ENCODE peak calls at places on chromosomes 13 and 19, in nine cellular contexts. P is breast epithelium; R is GM06990; U is right cardiac atrium; C is transverse colon; Z is AG10803; Y is uterus; X is CD8-positive, alpha-beta T cell; F is fibroblast of villous mesenchyme. I is an unnamed sample.

GRCh38 chr13:28493740-28494536 is 990 bp downstream of the FLT1 start:
- DNase-seq in P (no peak), R (no peak), U (peak), C (no peak), Z (no peak), Y (no peak), X (no peak), F (peak), I (no peak)

GRCh38 chr19:1948676-1949075 is 7.7 kb downstream of the CSNK1G2 start:
- DNase-seq in P (no peak), R (no peak), U (peak), C (no peak), Z (no peak), Y (no peak), X (no peak), F (no peak), I (no peak)

GRCh38 chr19:8610928-8611284 is 391 bp upstream of the ADAMTS10 start:
- DNase-seq in P (no peak), R (no peak), U (no peak), C (no peak), Z (no peak), Y (no peak), X (no peak), F (no peak), I (no peak)

GRCh38 chr19:49869009-49869483 is 1.7 kb upstream of the PNKP start:
- DNase-seq in P (no peak), R (no peak), U (no peak), C (no peak), Z (no peak), Y (no peak), X (no peak), F (no peak), I (no peak)

GRCh38 chr13:111429064-111429558 is 108.7 kb downstream of the TEX29 start:
- DNase-seq in P (no peak), R (no peak), U (no peak), C (peak), Z (peak), Y (no peak), X (peak), F (peak), I (peak)

GRCh38 chr13:18960637-18961227 is 220.9 kb downstream of the TUBA3C start:
- DNase-seq in P (no peak), R (no peak), U (no peak), C (no peak), Z (no peak), Y (no peak), X (no peak), F (no peak), I (no peak)

GRCh38 chr13:33016414-33017409 is at the start of gene KL:
- DNase-seq in P (no peak), R (peak), U (peak), C (peak), Z (no peak), Y (peak), X (no peak), F (no peak), I (no peak)

GRCh38 chr19:47433121-47433520 is 13.8 kb upstream of the MEIS3 start:
- DNase-seq in P (no peak), R (no peak), U (no peak), C (no peak), Z (peak), Y (no peak), X (no peak), F (no peak), I (no peak)

GRCh38 chr19:3699071-3699740 is 1.1 kb downstream of the PIP5K1C start:
- DNase-seq in P (no peak), R (no peak), U (peak), C (peak), Z (peak), Y (peak), X (peak), F (peak), I (peak)

GRCh38 chr19:30679286-30679685 is 307.1 kb downstream of the ZNF536 start:
- DNase-seq in P (no peak), R (no peak), U (no peak), C (no peak), Z (no peak), Y (no peak), X (no peak), F (no peak), I (no peak)

GRCh38 chr19:4108767-4109625 is 14.9 kb downstream of the MAP2K2 start:
- DNase-seq in P (no peak), R (peak), U (no peak), C (peak), Z (no peak), Y (no peak), X (peak), F (no peak), I (peak)

GRCh38 chr19:18513868-18514267 is 8.0 kb downstream of the ELL start:
- DNase-seq in P (peak), R (no peak), U (peak), C (no peak), Z (peak), Y (peak), X (no peak), F (peak), I (no peak)

GRCh38 chr13:109026266-109026665 is 396.9 kb downstream of the MYO16 start:
- DNase-seq in P (no peak), R (no peak), U (no peak), C (no peak), Z (no peak), Y (no peak), X (no peak), F (no peak), I (no peak)

GRCh38 chr13:89458456-89458855 is 1787.3 kb downstream of the SLITRK5 start:
- DNase-seq in P (no peak), R (no peak), U (no peak), C (no peak), Z (peak), Y (no peak), X (no peak), F (no peak), I (no peak)

GRCh38 chr19:34241513-34242337 is 12.6 kb upstream of the GARRE1 start:
- DNase-seq in P (no peak), R (peak), U (no peak), C (peak), Z (no peak), Y (no peak), X (peak), F (no peak), I (peak)

GRCh38 chr13:98576215-98576945 is 527 bp downstream of the STK24 start:
- DNase-seq in P (peak), R (peak), U (peak), C (peak), Z (peak), Y (peak), X (peak), F (peak), I (peak)

GRCh38 chr19:15417699-15418098 is 1.1 kb downstream of the AKAP8L start:
- DNase-seq in P (no peak), R (no peak), U (no peak), C (no peak), Z (no peak), Y (no peak), X (no peak), F (no peak), I (no peak)

GRCh38 chr19:33005440-33005839 is 33.4 kb downstream of the FAAP24 start:
- DNase-seq in P (no peak), R (no peak), U (no peak), C (no peak), Z (no peak), Y (no peak), X (no peak), F (no peak), I (no peak)

GRCh38 chr19:13839193-13839937 is 37.6 kb upstream of the NANOS3 start:
- DNase-seq in P (peak), R (peak), U (peak), C (peak), Z (peak), Y (peak), X (peak), F (peak), I (no peak)

GRCh38 chr19:48569814-48570213 is 17.8 kb downstream of the SULT2B1 start:
- DNase-seq in P (no peak), R (no peak), U (no peak), C (no peak), Z (peak), Y (no peak), X (no peak), F (peak), I (no peak)

GRCh38 chr19:38837656-38838121 is 6.1 kb upstream of the ECH1 start:
- DNase-seq in P (no peak), R (no peak), U (no peak), C (no peak), Z (no peak), Y (no peak), X (no peak), F (peak), I (no peak)

GRCh38 chr13:113329656-113330312 is 32.7 kb downstream of the LAMP1 start:
- DNase-seq in P (no peak), R (no peak), U (no peak), C (no peak), Z (no peak), Y (no peak), X (no peak), F (no peak), I (no peak)

GRCh38 chr13:37484056-37484455 is 114.5 kb downstream of the POSTN start:
- DNase-seq in P (no peak), R (no peak), U (no peak), C (no peak), Z (peak), Y (no peak), X (no peak), F (peak), I (no peak)

GRCh38 chr13:113225515-113225914 is 16.1 kb downstream of the CUL4A start:
- DNase-seq in P (no peak), R (no peak), U (no peak), C (no peak), Z (no peak), Y (no peak), X (no peak), F (no peak), I (no peak)

GRCh38 chr13:25882732-25883357 is 169.0 kb downstream of the SHISA2 start:
- DNase-seq in P (no peak), R (no peak), U (no peak), C (no peak), Z (no peak), Y (no peak), X (peak), F (no peak), I (peak)

GRCh38 chr13:30446122-30446500 is 19.6 kb downstream of the HMGB1 start:
- DNase-seq in P (no peak), R (no peak), U (no peak), C (no peak), Z (no peak), Y (no peak), X (no peak), F (no peak), I (no peak)

GRCh38 chr13:113758651-113759524 is at the start of gene TMEM255B:
- DNase-seq in P (peak), R (peak), U (peak), C (peak), Z (peak), Y (peak), X (peak), F (peak), I (peak)

GRCh38 chr19:50210425-50210824 is 7.0 kb downstream of the MYH14 start:
- DNase-seq in P (no peak), R (no peak), U (no peak), C (no peak), Z (no peak), Y (no peak), X (no peak), F (no peak), I (no peak)

GRCh38 chr19:15109768-15110417 is 2.7 kb downstream of the SYDE1 start:
- DNase-seq in P (no peak), R (no peak), U (no peak), C (no peak), Z (no peak), Y (no peak), X (no peak), F (no peak), I (no peak)

GRCh38 chr19:1812426-1813196 is 535 bp upstream of the ATP8B3 start:
- DNase-seq in P (peak), R (peak), U (peak), C (peak), Z (peak), Y (peak), X (peak), F (peak), I (peak)

GRCh38 chr19:13627531-13627930 is 121.3 kb upstream of the CACNA1A start:
- DNase-seq in P (no peak), R (no peak), U (no peak), C (no peak), Z (no peak), Y (no peak), X (no peak), F (no peak), I (no peak)

GRCh38 chr19:46016426-46017094 is 6.3 kb downstream of the PGLYRP1 start:
- DNase-seq in P (peak), R (peak), U (peak), C (peak), Z (peak), Y (peak), X (peak), F (peak), I (peak)

GRCh38 chr13:23610187-23610576 is 40.0 kb downstream of the TNFRSF19 start:
- DNase-seq in P (no peak), R (peak), U (peak), C (no peak), Z (no peak), Y (no peak), X (no peak), F (peak), I (no peak)

GRCh38 chr19:14826006-14826405 is 9.0 kb downstream of the OR7A5 start:
- DNase-seq in P (no peak), R (no peak), U (no peak), C (no peak), Z (no peak), Y (no peak), X (no peak), F (no peak), I (no peak)

GRCh38 chr13:79194272-79194671 is 211.8 kb downstream of the RBM26 start:
- DNase-seq in P (no peak), R (peak), U (no peak), C (peak), Z (no peak), Y (no peak), X (peak), F (no peak), I (peak)

GRCh38 chr13:113209880-113210421 is 538 bp downstream of the CUL4A start:
- DNase-seq in P (peak), R (peak), U (peak), C (peak), Z (peak), Y (peak), X (peak), F (peak), I (peak)

GRCh38 chr13:106491928-106492327 is 43.5 kb downstream of the EFNB2 start:
- DNase-seq in P (no peak), R (no peak), U (no peak), C (no peak), Z (no peak), Y (no peak), X (no peak), F (no peak), I (no peak)

GRCh38 chr19:34328982-34329381 is 36.0 kb upstream of the GPI start:
- DNase-seq in P (no peak), R (no peak), U (no peak), C (no peak), Z (no peak), Y (no peak), X (no peak), F (no peak), I (no peak)

GRCh38 chr13:24802074-24802473 is 38.1 kb downstream of the RNF17 start:
- DNase-seq in P (no peak), R (no peak), U (no peak), C (no peak), Z (peak), Y (no peak), X (no peak), F (peak), I (no peak)

DNA sequence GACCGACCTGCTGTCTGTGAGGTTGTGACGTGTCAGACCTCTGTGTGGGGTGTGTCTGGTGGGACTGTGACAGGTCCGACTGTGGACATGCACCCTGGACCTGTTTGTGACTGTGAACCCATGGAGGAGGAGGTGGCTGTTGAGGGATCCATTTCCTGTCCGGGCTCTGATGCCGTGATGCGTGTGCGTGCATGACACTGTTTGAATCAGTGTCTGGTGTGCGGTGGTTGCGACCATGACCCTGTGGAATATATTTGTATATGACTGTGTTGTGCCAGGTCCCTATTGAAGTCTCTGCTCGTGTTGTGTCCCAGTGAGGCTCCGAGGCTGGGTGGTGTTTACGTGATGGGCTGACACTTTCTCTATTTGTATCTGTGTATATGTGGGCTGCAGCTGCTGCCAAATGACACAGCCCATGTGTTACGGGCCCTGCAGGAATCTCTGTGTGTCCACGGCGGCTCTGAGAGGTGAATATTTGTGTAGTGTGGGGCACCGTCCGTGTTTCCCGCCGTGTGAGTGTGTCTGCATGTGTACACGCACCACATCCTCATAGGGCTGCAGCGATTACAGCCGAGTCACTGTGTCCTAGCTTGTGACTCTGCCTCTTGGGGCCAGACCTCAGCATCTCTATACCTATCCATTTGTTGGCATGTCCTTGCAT is 18.3 kb downstream of the CCDC97 start:
- DNase-seq in P (no peak), R (no peak), U (peak), C (no peak), Z (no peak), Y (no peak), X (no peak), F (peak), I (no peak)
- H3K4me3 ChIP-seq in P (peak), R (peak), U (no peak), C (peak), Z (no peak), Y (no peak), X (peak), F (no peak), I (no peak)

DNA sequence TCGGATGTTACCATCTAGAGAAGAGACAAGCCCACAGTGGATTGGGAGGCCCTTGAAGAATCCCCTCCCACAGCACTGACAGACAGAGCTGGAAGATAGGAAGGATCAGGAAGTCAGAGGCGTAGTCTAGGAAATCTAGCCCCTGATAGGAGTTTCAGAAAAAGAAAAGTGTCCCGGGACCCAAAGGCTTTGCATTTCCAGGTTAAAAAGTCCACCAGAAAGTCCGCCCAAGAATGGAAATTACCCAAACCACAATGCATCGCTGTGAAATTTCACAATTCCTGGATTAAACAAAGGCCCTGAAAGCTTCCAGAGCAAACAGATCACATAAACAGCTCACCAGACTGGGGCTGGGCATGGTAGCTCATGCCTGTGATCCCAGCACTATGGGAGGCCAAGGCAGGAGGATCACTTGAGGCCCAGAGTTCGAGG is 146.9 kb downstream of the KDM4B start:
- DNase-seq in P (no peak), R (no peak), U (no peak), C (no peak), Z (peak), Y (no peak), X (no peak), F (peak), I (no peak)
- H3K4me3 ChIP-seq in P (no peak), R (no peak), U (no peak), C (no peak), Z (no peak), Y (no peak), X (no peak), F (no peak), I (no peak)

DNA sequence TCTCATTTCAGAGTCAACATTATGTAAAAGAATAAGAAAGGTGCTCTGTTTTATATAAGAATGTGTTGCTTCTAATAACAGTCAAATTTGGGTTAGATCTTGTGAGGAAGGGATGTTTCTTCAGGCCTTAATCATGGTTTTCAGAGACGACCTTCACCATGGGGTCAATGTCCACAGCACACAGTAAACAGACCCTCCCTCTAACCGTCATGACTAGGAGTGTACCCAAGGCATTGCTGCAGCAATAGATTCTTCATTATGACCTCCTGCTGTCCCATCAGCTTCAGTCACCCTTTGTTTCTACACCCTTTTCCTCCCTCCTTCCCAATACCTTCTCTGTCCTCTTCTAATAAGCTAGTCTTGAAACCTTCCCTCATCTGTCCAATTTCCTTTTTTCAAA is 15.7 kb downstream of the SERPINE3 start:
- DNase-seq in P (no peak), R (no peak), U (no peak), C (no peak), Z (no peak), Y (no peak), X (no peak), F (no peak), I (no peak)
- H3K4me3 ChIP-seq in P (no peak), R (no peak), U (no peak), C (no peak), Z (no peak), Y (no peak), X (no peak), F (no peak), I (no peak)

GRCh38 chr19:9934132-9934950 is 2.0 kb downstream of the OLFM2 start:
- DNase-seq in P (no peak), R (peak), U (peak), C (peak), Z (peak), Y (peak), X (peak), F (peak), I (peak)

GRCh38 chr19:9939301-9939913 is 3.1 kb upstream of the OLFM2 start:
- DNase-seq in P (no peak), R (no peak), U (no peak), C (no peak), Z (peak), Y (no peak), X (no peak), F (peak), I (no peak)

GRCh38 chr19:9935409-9936062 is 779 bp downstream of the OLFM2 start:
- DNase-seq in P (no peak), R (no peak), U (no peak), C (no peak), Z (no peak), Y (peak), X (no peak), F (no peak), I (no peak)

GRCh38 chr19:9936151-9937000 is at the start of gene OLFM2:
- DNase-seq in P (no peak), R (no peak), U (peak), C (no peak), Z (no peak), Y (peak), X (no peak), F (no peak), I (no peak)

GRCh38 chr19:9937001-9937411 is 691 bp upstream of the OLFM2 start:
- DNase-seq in P (no peak), R (no peak), U (no peak), C (no peak), Z (no peak), Y (peak), X (no peak), F (no peak), I (no peak)
- H3K4me3 ChIP-seq in P (peak), R (no peak), U (peak), C (no peak), Z (no peak), Y (no peak), X (no peak), F (no peak), I (no peak)